ENCODE peak calls at places on chromosome 11, in four cellular contexts. One of them, this sample, is unnamed.

GRCh38 chr11:35873721-35874120 is 70.1 kb upstream of the LDLRAD3 start:
- DNase-seq in C1 segment of cervical spinal cord: no peak
- DNase-seq in M059J: no peak
- DNase-seq in NCI-H1436: no peak
- DNase-seq in this sample: peak

GRCh38 chr11:794766-795637 is 3.1 kb downstream of the SLC25A22 start:
- DNase-seq in M059J: no peak
- DNase-seq in NCI-H1436: peak
- DNase-seq in C1 segment of cervical spinal cord: no peak
- DNase-seq in this sample: peak

GRCh38 chr11:2269601-2270321 is 627 bp downstream of the ASCL2 start:
- DNase-seq in M059J: no peak
- DNase-seq in C1 segment of cervical spinal cord: no peak
- DNase-seq in NCI-H1436: no peak
- DNase-seq in this sample: peak

GRCh38 chr11:17605736-17606135 is 58.7 kb downstream of the OTOG start:
- DNase-seq in NCI-H1436: no peak
- DNase-seq in M059J: no peak
- DNase-seq in C1 segment of cervical spinal cord: no peak
- DNase-seq in this sample: no peak

GRCh38 chr11:130527648-130528300 is 79.3 kb downstream of the ADAMTS15 start:
- DNase-seq in M059J: peak
- DNase-seq in C1 segment of cervical spinal cord: no peak
- DNase-seq in NCI-H1436: no peak
- DNase-seq in this sample: peak

GRCh38 chr11:85809191-85809590 is 1.8 kb downstream of the SYTL2 start:
- DNase-seq in C1 segment of cervical spinal cord: no peak
- DNase-seq in NCI-H1436: no peak
- DNase-seq in M059J: no peak
- DNase-seq in this sample: no peak

GRCh38 chr11:111370270-111370901 is 8.7 kb downstream of the POU2AF1 start:
- DNase-seq in C1 segment of cervical spinal cord: no peak
- DNase-seq in M059J: no peak
- DNase-seq in NCI-H1436: no peak
- DNase-seq in this sample: no peak

GRCh38 chr11:82996966-82997606 is 74.6 kb downstream of the RAB30 start:
- DNase-seq in NCI-H1436: peak
- DNase-seq in M059J: peak
- DNase-seq in C1 segment of cervical spinal cord: no peak
- DNase-seq in this sample: peak

GRCh38 chr11:67301951-67302516 is 1.3 kb upstream of the SSH3 start:
- DNase-seq in M059J: peak
- DNase-seq in C1 segment of cervical spinal cord: no peak
- DNase-seq in NCI-H1436: no peak
- DNase-seq in this sample: peak

GRCh38 chr11:118081241-118081958 is 4.5 kb downstream of the TMPRSS4 start:
- DNase-seq in NCI-H1436: no peak
- DNase-seq in C1 segment of cervical spinal cord: no peak
- DNase-seq in M059J: peak
- DNase-seq in this sample: no peak

GRCh38 chr11:74696932-74697687 is 34.1 kb downstream of the CHRDL2 start:
- DNase-seq in NCI-H1436: no peak
- DNase-seq in M059J: no peak
- DNase-seq in C1 segment of cervical spinal cord: no peak
- DNase-seq in this sample: peak

GRCh38 chr11:88553204-88553603 is 215.7 kb upstream of the CTSC start:
- DNase-seq in NCI-H1436: no peak
- DNase-seq in M059J: no peak
- DNase-seq in C1 segment of cervical spinal cord: no peak
- DNase-seq in this sample: peak

GRCh38 chr11:113752932-113753331 is 20.6 kb downstream of the ZW10 start:
- DNase-seq in NCI-H1436: no peak
- DNase-seq in M059J: no peak
- DNase-seq in C1 segment of cervical spinal cord: no peak
- DNase-seq in this sample: no peak

GRCh38 chr11:18230859-18231258 is 5.7 kb downstream of the SAA4 start:
- DNase-seq in NCI-H1436: no peak
- DNase-seq in M059J: no peak
- DNase-seq in C1 segment of cervical spinal cord: no peak
- DNase-seq in this sample: no peak

GRCh38 chr11:123694551-123694950 is 40.1 kb upstream of the SCN3B start:
- DNase-seq in NCI-H1436: no peak
- DNase-seq in M059J: no peak
- DNase-seq in C1 segment of cervical spinal cord: no peak
- DNase-seq in this sample: no peak

GRCh38 chr11:114085965-114086364 is 26.5 kb downstream of the ZBTB16 start:
- DNase-seq in NCI-H1436: no peak
- DNase-seq in M059J: no peak
- DNase-seq in C1 segment of cervical spinal cord: no peak
- DNase-seq in this sample: no peak

GRCh38 chr11:69400769-69401590 is 80.5 kb upstream of the LINC01488 start:
- DNase-seq in NCI-H1436: no peak
- DNase-seq in M059J: no peak
- DNase-seq in C1 segment of cervical spinal cord: no peak
- DNase-seq in this sample: no peak

GRCh38 chr11:83528877-83529276 is 242.7 kb upstream of the CCDC90B start:
- DNase-seq in NCI-H1436: no peak
- DNase-seq in M059J: no peak
- DNase-seq in C1 segment of cervical spinal cord: no peak
- DNase-seq in this sample: no peak

GRCh38 chr11:32382339-32383049 is 52.8 kb downstream of the WT1 start:
- DNase-seq in C1 segment of cervical spinal cord: no peak
- DNase-seq in M059J: peak
- DNase-seq in NCI-H1436: no peak
- DNase-seq in this sample: peak

GRCh38 chr11:737366-737765 is 9.9 kb upstream of the TALDO1 start:
- DNase-seq in C1 segment of cervical spinal cord: no peak
- DNase-seq in NCI-H1436: no peak
- DNase-seq in M059J: no peak
- DNase-seq in this sample: no peak

GRCh38 chr11:35030716-35031213 is 108.2 kb upstream of the CD44 start:
- DNase-seq in M059J: peak
- DNase-seq in NCI-H1436: no peak
- DNase-seq in C1 segment of cervical spinal cord: no peak
- DNase-seq in this sample: peak

GRCh38 chr11:95584180-95584579 is 205.4 kb downstream of the FAM76B start:
- DNase-seq in C1 segment of cervical spinal cord: no peak
- DNase-seq in M059J: peak
- DNase-seq in NCI-H1436: no peak
- DNase-seq in this sample: peak

GRCh38 chr11:67656278-67656922 is 5.9 kb upstream of the ACY3 start:
- DNase-seq in NCI-H1436: no peak
- DNase-seq in C1 segment of cervical spinal cord: no peak
- DNase-seq in M059J: no peak
- DNase-seq in this sample: peak

GRCh38 chr11:58741127-58741526 is 9.4 kb upstream of the GLYAT start:
- DNase-seq in NCI-H1436: no peak
- DNase-seq in M059J: no peak
- DNase-seq in C1 segment of cervical spinal cord: no peak
- DNase-seq in this sample: no peak

GRCh38 chr11:8360086-8360828 is 96.6 kb upstream of the LMO1 start:
- DNase-seq in M059J: peak
- DNase-seq in NCI-H1436: no peak
- DNase-seq in C1 segment of cervical spinal cord: no peak
- DNase-seq in this sample: no peak

GRCh38 chr11:15988693-15989231 is 367.6 kb downstream of the SOX6 start:
- DNase-seq in M059J: no peak
- DNase-seq in C1 segment of cervical spinal cord: no peak
- DNase-seq in NCI-H1436: no peak
- DNase-seq in this sample: no peak

GRCh38 chr11:89477175-89477574 is 14.0 kb downstream of the NOX4 start:
- DNase-seq in NCI-H1436: no peak
- DNase-seq in M059J: no peak
- DNase-seq in C1 segment of cervical spinal cord: no peak
- DNase-seq in this sample: peak

GRCh38 chr11:8273281-8273680 is 9.6 kb upstream of the LMO1 start:
- DNase-seq in M059J: no peak
- DNase-seq in C1 segment of cervical spinal cord: no peak
- DNase-seq in NCI-H1436: no peak
- DNase-seq in this sample: no peak

GRCh38 chr11:9753031-9753430 is 89.2 kb downstream of the SWAP70 start:
- DNase-seq in C1 segment of cervical spinal cord: no peak
- DNase-seq in M059J: peak
- DNase-seq in NCI-H1436: no peak
- DNase-seq in this sample: peak

GRCh38 chr11:17531818-17532131 is 12.4 kb downstream of the USH1C start:
- DNase-seq in C1 segment of cervical spinal cord: no peak
- DNase-seq in M059J: peak
- DNase-seq in NCI-H1436: no peak
- DNase-seq in this sample: peak

GRCh38 chr11:124644426-124645280 is 22.0 kb downstream of the TBRG1 start:
- DNase-seq in C1 segment of cervical spinal cord: no peak
- DNase-seq in M059J: peak
- DNase-seq in NCI-H1436: peak
- DNase-seq in this sample: peak

GRCh38 chr11:59221438-59221837 is 8.7 kb upstream of the MPEG1 start:
- DNase-seq in NCI-H1436: no peak
- DNase-seq in M059J: peak
- DNase-seq in C1 segment of cervical spinal cord: no peak
- DNase-seq in this sample: peak

GRCh38 chr11:74453373-74453975 is 13.9 kb downstream of the KCNE3 start:
- DNase-seq in NCI-H1436: peak
- DNase-seq in C1 segment of cervical spinal cord: no peak
- DNase-seq in M059J: peak
- DNase-seq in this sample: peak

GRCh38 chr11:17720796-17721171 is 1.4 kb downstream of the MYOD1 start:
- DNase-seq in M059J: peak
- DNase-seq in NCI-H1436: no peak
- DNase-seq in C1 segment of cervical spinal cord: no peak
- DNase-seq in this sample: no peak

GRCh38 chr11:68927280-68928107 is 23.8 kb downstream of the IGHMBP2 start:
- DNase-seq in NCI-H1436: no peak
- DNase-seq in C1 segment of cervical spinal cord: no peak
- DNase-seq in M059J: no peak
- DNase-seq in this sample: no peak